ENCODE peak calls at places on chromosome 15, in four cellular contexts. G is putamen, Q is MCF 10A, M is HEK293T. A is an unnamed sample.

GRCh38 chr15:89444855-89445254 is 51.5 kb downstream of the RHCG start:
- DNase-seq in G (no peak), Q (no peak), M (no peak), A (no peak)

GRCh38 chr15:92473784-92474183 is 80.1 kb downstream of the ST8SIA2 start:
- DNase-seq in G (no peak), Q (no peak), M (no peak), A (no peak)

GRCh38 chr15:52699457-52699856 is 20.3 kb upstream of the ATOSA start:
- DNase-seq in G (no peak), Q (no peak), M (no peak), A (no peak)

GRCh38 chr15:82613764-82614163 is 33.4 kb downstream of the CPEB1 start:
- DNase-seq in G (no peak), Q (no peak), M (no peak), A (no peak)

GRCh38 chr15:57696146-57696545 is 10.4 kb upstream of the POLR2M start:
- DNase-seq in G (no peak), Q (no peak), M (no peak), A (no peak)

GRCh38 chr15:60406513-60407124 is 8.8 kb upstream of the ANXA2 start:
- DNase-seq in G (no peak), Q (no peak), M (no peak), A (no peak)

GRCh38 chr15:45715528-45715927 is 80.7 kb downstream of the SQOR start:
- DNase-seq in G (no peak), Q (peak; percentile 10), M (no peak), A (no peak)

GRCh38 chr15:75620776-75621536 is 4.6 kb downstream of the SNUPN start:
- DNase-seq in G (no peak), Q (peak; percentile 81), M (no peak), A (no peak)

GRCh38 chr15:31269961-31270575 is 56.6 kb upstream of the KLF13 start:
- DNase-seq in G (no peak), Q (no peak), M (no peak), A (peak; percentile 6)

GRCh38 chr15:56356616-56357015 is 8.6 kb upstream of the TEX9 start:
- DNase-seq in G (no peak), Q (peak; percentile 32), M (no peak), A (no peak)

GRCh38 chr15:79849789-79850188 is 47.0 kb downstream of the MTHFS start:
- DNase-seq in G (no peak), Q (peak; percentile 51), M (peak; percentile 39), A (no peak)

GRCh38 chr15:27871078-27871695 is 227.9 kb downstream of the OCA2 start:
- DNase-seq in G (no peak), Q (no peak), M (no peak), A (no peak)

GRCh38 chr15:71259866-71260265 is 144.6 kb downstream of the THSD4 start:
- DNase-seq in G (no peak), Q (no peak), M (no peak), A (no peak)

A was measured in memory B cell.